ENCODE peak calls at places on chromosome 9, in six cellular contexts. N is heart left ventricle, E is ascending aorta, F is Peyer's patch, V is A549, L is ovary. J is an unnamed sample.

GRCh38 chr9:117359910-117360309 is 54.9 kb downstream of the ASTN2 start:
- DNase-seq in E (no peak), N (no peak), L (no peak), F (no peak), V (no peak), J (no peak)

GRCh38 chr9:13716620-13717019 is 437.1 kb upstream of the MPDZ start:
- DNase-seq in N (no peak), L (no peak), E (no peak), V (no peak), F (no peak), J (no peak)

GRCh38 chr9:84301851-84302250 is 38.7 kb downstream of the SLC28A3 start:
- DNase-seq in F (no peak), V (no peak), E (no peak), L (no peak), N (no peak), J (no peak)

GRCh38 chr9:12774861-12775367 is at the start of gene LURAP1L:
- DNase-seq in E (no peak), L (peak), F (peak), N (peak), V (peak), J (peak)

GRCh38 chr9:31542384-31543055 is 841.9 kb upstream of the ACO1 start:
- DNase-seq in L (peak), V (no peak), F (peak), E (no peak), N (no peak), J (no peak)

GRCh38 chr9:71744754-71745521 is 23.4 kb downstream of the CEMIP2 start:
- DNase-seq in V (no peak), F (no peak), E (no peak), L (no peak), N (no peak), J (no peak)

GRCh38 chr9:129595323-129595741 is 25.6 kb downstream of the C9orf50 start:
- DNase-seq in L (no peak), V (no peak), N (no peak), F (no peak), E (no peak), J (no peak)

GRCh38 chr9:13567833-13568232 is 288.3 kb upstream of the MPDZ start:
- DNase-seq in V (no peak), E (no peak), L (no peak), F (no peak), N (no peak), J (no peak)

GRCh38 chr9:23447166-23447565 is 378.9 kb downstream of the ELAVL2 start:
- DNase-seq in L (no peak), F (no peak), E (no peak), N (no peak), V (no peak), J (no peak)

GRCh38 chr9:61673247-61673646 is 483.4 kb downstream of the SPATA31A7 start:
- DNase-seq in N (no peak), F (peak), V (no peak), E (no peak), L (no peak), J (peak)

GRCh38 chr9:78595200-78595945 is 298.4 kb downstream of the PSAT1 start:
- DNase-seq in F (no peak), E (no peak), L (no peak), N (no peak), V (no peak), J (no peak)

GRCh38 chr9:132572921-132573320 is 9.5 kb upstream of the BARHL1 start:
- DNase-seq in N (no peak), E (no peak), V (no peak), L (no peak), F (no peak), J (no peak)

GRCh38 chr9:97277953-97278352 is 29.5 kb upstream of the CCDC180 start:
- DNase-seq in V (no peak), L (no peak), N (no peak), E (no peak), F (no peak), J (no peak)

GRCh38 chr9:137167752-137168574 is 1.9 kb downstream of the LRRC26 start:
- DNase-seq in L (no peak), N (no peak), V (no peak), E (no peak), F (peak), J (no peak)

GRCh38 chr9:137685035-137685885 is 66.5 kb downstream of the EHMT1 start:
- DNase-seq in L (no peak), V (no peak), N (no peak), F (no peak), E (no peak), J (no peak)

GRCh38 chr9:127393680-127394079 is 3.3 kb upstream of the SLC2A8 start:
- DNase-seq in L (no peak), V (no peak), N (no peak), E (no peak), F (no peak), J (peak)

GRCh38 chr9:98502976-98503325 is 205.8 kb downstream of the GABBR2 start:
- DNase-seq in N (peak), V (no peak), E (no peak), F (no peak), L (no peak), J (peak)

GRCh38 chr9:136536721-136537241 is 9.1 kb downstream of the NOTCH1 start:
- DNase-seq in E (no peak), N (no peak), F (no peak), V (no peak), L (no peak), J (no peak)

GRCh38 chr9:108316066-108316465 is 539.7 kb downstream of the ACTL7B start:
- DNase-seq in E (no peak), F (no peak), N (no peak), V (no peak), L (no peak), J (no peak)

GRCh38 chr9:115146581-115147021 is 28.6 kb upstream of the TNC start:
- DNase-seq in F (no peak), N (no peak), E (no peak), V (no peak), L (no peak), J (no peak)

GRCh38 chr9:133375116-133375723 is 640 bp downstream of the SURF4 start:
- DNase-seq in E (no peak), V (peak), F (peak), L (no peak), N (no peak), J (no peak)

GRCh38 chr9:4147476-4148214 is 152.2 kb downstream of the GLIS3 start:
- DNase-seq in F (no peak), L (no peak), V (peak), N (no peak), E (no peak), J (no peak)

GRCh38 chr9:130343445-130343918 is 77.9 kb downstream of the HMCN2 start:
- DNase-seq in V (no peak), N (no peak), L (no peak), F (no peak), E (no peak), J (no peak)

GRCh38 chr9:94490465-94490864 is 64.4 kb upstream of the PCAT7 start:
- DNase-seq in V (no peak), F (no peak), L (no peak), N (no peak), E (no peak), J (no peak)

GRCh38 chr9:35944173-35944572 is 13.8 kb downstream of the OR2S2 start:
- DNase-seq in E (no peak), F (no peak), N (no peak), V (no peak), L (no peak), J (no peak)

GRCh38 chr9:98328770-98329169 is 73.3 kb upstream of the TBC1D2 start:
- DNase-seq in V (no peak), E (no peak), N (no peak), F (no peak), L (no peak), J (no peak)

GRCh38 chr9:133558191-133559126 is 24.0 kb downstream of the ADAMTSL2 start:
- DNase-seq in V (peak), E (no peak), L (no peak), F (no peak), N (peak), J (no peak)

GRCh38 chr9:117624106-117624505 is 80.1 kb upstream of the TLR4 start:
- DNase-seq in N (no peak), E (no peak), F (no peak), L (no peak), V (no peak), J (no peak)

GRCh38 chr9:112858625-112859147 is 32.0 kb downstream of the SLC46A2 start:
- DNase-seq in L (no peak), E (no peak), F (no peak), V (no peak), N (no peak), J (no peak)

GRCh38 chr9:68914751-68915150 is 99.2 kb downstream of the PRKACG start:
- DNase-seq in E (no peak), V (no peak), L (no peak), N (no peak), F (no peak), J (no peak)

GRCh38 chr9:109411818-109412352 is 86.2 kb downstream of the PTPN3 start:
- DNase-seq in F (no peak), N (no peak), V (peak), L (peak), E (no peak), J (no peak)

GRCh38 chr9:92911496-92912475 is 33.9 kb upstream of the ZNF484 start:
- DNase-seq in V (no peak), F (no peak), N (no peak), E (no peak), L (no peak), J (no peak)

GRCh38 chr9:38068616-38068865 is 486 bp downstream of the SHB start:
- DNase-seq in N (peak), E (no peak), F (peak), V (no peak), L (no peak), J (no peak)

GRCh38 chr9:6620796-6621195 is 24.7 kb downstream of the GLDC start:
- DNase-seq in V (no peak), E (no peak), F (no peak), N (no peak), L (no peak), J (no peak)

GRCh38 chr9:121019282-121019681 is 30.8 kb downstream of the C5 start:
- DNase-seq in E (no peak), N (no peak), L (no peak), V (no peak), F (no peak), J (no peak)

GRCh38 chr9:124285490-124285889 is 27.7 kb downstream of the NEK6 start:
- DNase-seq in E (no peak), L (no peak), V (no peak), F (no peak), N (no peak), J (no peak)

GRCh38 chr9:18122156-18122555 is 351.8 kb upstream of the ADAMTSL1 start:
- DNase-seq in E (no peak), L (no peak), V (no peak), N (no peak), F (no peak), J (no peak)

GRCh38 chr9:81635526-81636279 is 53.6 kb downstream of the TLE1 start:
- DNase-seq in V (no peak), L (no peak), N (no peak), F (no peak), E (no peak), J (no peak)

GRCh38 chr9:105063665-105064247 is 135.8 kb upstream of the ABCA1 start:
- DNase-seq in N (peak), F (no peak), V (no peak), L (peak), E (no peak), J (no peak)

GRCh38 chr9:70477907-70478480 is 63.5 kb upstream of the KLF9 start:
- DNase-seq in E (no peak), V (no peak), N (no peak), L (no peak), F (no peak), J (no peak)
- H3K27ac ChIP-seq in E (peak), V (no peak), N (peak), L (no peak), F (no peak), J (peak)

GRCh38 chr9:16028516-16028915 is 475.7 kb downstream of the CCDC171 start:
- DNase-seq in V (no peak), L (no peak), N (no peak), F (no peak), E (no peak), J (no peak)
- TF ChIP-seq CTCF in V (no peak), L (no peak), N (no peak), F (no peak), E (no peak), J (no peak)

GRCh38 chr9:33288828-33289483 is 1.4 kb upstream of the NFX1 start:
- DNase-seq in F (no peak), L (peak), E (no peak), N (peak), V (no peak), J (peak)

GRCh38 chr9:33290247-33290993 is at the start of gene NFX1:
- DNase-seq in F (peak), N (peak), L (peak), V (peak), E (peak), J (peak)

GRCh38 chr9:33289936-33290246 is 425 bp upstream of the NFX1 start:
- DNase-seq in V (no peak), N (no peak), L (no peak), F (no peak), E (peak), J (no peak)

GRCh38 chr9:33288235-33288634 is 2.1 kb upstream of the NFX1 start:
- DNase-seq in N (peak), F (no peak), E (no peak), L (no peak), V (no peak), J (no peak)

DNA sequence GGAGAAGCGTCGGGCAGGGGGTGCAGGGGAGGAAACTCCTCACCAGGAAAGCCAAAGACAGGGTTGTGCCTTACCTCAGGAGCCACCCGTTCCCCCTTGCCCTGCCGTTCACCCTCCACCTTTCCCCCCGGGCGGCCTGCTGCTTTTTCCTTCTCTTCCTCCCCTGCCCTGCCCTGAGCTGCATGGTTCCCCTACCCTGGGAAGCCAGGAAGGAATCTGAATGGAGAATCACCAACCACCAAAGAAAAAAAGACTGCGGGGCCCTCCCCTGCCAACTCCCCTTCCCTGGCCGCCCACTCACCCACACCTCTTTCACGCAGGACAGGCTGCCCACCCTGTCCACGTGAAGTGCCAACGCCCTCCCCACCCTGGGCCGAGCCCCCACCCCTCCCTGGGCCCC is 815 bp upstream of the NFX1 start:
- DNase-seq in E (no peak), F (no peak), N (peak), L (peak), V (no peak), J (no peak)
- H3K27ac ChIP-seq in E (peak), F (peak), N (peak), L (peak), V (peak), J (peak)

DNA sequence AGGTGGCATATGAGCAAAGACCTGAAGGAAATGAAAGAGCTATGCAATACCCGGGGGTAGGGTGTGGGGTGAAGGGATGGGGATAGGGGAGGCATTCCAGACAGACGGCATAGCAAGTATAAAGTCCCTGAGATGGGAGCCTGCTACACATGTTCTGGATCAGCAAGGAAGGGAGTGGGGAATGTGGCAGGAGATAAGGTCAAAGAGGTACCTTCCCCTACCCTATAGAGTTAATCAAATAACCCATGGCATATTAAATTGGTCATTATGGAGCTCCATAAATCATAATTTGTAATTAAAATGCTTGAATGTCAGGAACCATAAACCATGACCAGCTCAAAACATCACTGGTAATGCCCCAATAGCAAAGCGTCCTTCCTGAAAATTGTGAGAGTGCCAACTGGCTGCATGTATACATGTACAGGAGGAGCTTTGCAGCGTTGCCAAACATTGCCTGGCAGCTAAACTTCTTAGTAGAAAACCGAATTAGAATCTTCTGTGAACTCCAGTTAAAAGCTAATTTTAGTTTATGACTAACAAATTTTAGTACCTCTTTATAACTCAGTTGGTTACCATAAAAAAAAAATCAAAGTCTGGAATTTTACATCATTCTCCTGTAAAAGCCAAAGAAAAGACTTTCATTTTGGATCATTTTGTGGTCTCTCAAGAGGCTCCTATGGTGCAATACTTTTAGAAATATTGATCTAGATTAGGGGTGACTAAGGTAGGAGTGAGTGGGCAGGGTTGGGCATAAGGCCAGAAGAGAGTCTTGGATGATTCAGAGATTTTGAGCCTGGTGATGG is 4.7 kb downstream of the DNAI1 start:
- DNase-seq in V (peak), N (no peak), L (no peak), E (no peak), F (no peak), J (no peak)
- TF ChIP-seq CTCF in V (no peak), N (no peak), L (no peak), E (no peak), F (no peak), J (no peak)

J was measured in coronary artery.